ENCODE peak calls at places on chromosomes 13 and 19, in seven cellular contexts. R, V, X, J, B, E and T are unnamed samples.

GRCh38 chr19:887072-887471 is 5.9 kb downstream of the MED16 start:
- DNase-seq in R (no peak), V (no peak), X (no peak), J (no peak), B (peak), E (no peak), T (no peak)

GRCh38 chr13:109483369-109483768 is 303.0 kb downstream of the IRS2 start:
- DNase-seq in R (no peak), V (no peak), X (no peak), J (no peak), B (no peak), E (peak), T (no peak)

GRCh38 chr13:100898431-100898830 is 223.8 kb upstream of the TMTC4 start:
- DNase-seq in R (no peak), V (no peak), X (no peak), J (no peak), B (no peak), E (no peak), T (no peak)

GRCh38 chr19:54191671-54192453 is 754 bp downstream of the TSEN34 start:
- DNase-seq in R (no peak), V (no peak), X (no peak), J (no peak), B (no peak), E (no peak), T (no peak)

GRCh38 chr19:38519168-38519567 is 85.7 kb downstream of the RYR1 start:
- DNase-seq in R (no peak), V (no peak), X (no peak), J (no peak), B (no peak), E (no peak), T (no peak)

GRCh38 chr13:23934481-23934880 is 37.2 kb upstream of the C1QTNF9B start:
- DNase-seq in R (no peak), V (no peak), X (no peak), J (no peak), B (no peak), E (no peak), T (no peak)

GRCh38 chr13:99740261-99740979 is 231.1 kb downstream of the ZIC5 start:
- DNase-seq in R (no peak), V (peak), X (no peak), J (no peak), B (peak), E (no peak), T (no peak)

GRCh38 chr19:49588370-49589122 is 2.4 kb upstream of the PRR12 start:
- DNase-seq in R (no peak), V (no peak), X (no peak), J (no peak), B (no peak), E (no peak), T (no peak)

GRCh38 chr13:98460519-98460918 is 116.4 kb downstream of the STK24 start:
- DNase-seq in R (no peak), V (no peak), X (no peak), J (no peak), B (no peak), E (no peak), T (no peak)

GRCh38 chr13:101942038-101942437 is 459.8 kb downstream of the FGF14 start:
- DNase-seq in R (no peak), V (no peak), X (no peak), J (no peak), B (peak), E (peak), T (no peak)

GRCh38 chr13:113836917-113837553 is 26.8 kb downstream of the GAS6 start:
- DNase-seq in R (no peak), V (peak), X (no peak), J (no peak), B (peak), E (no peak), T (no peak)

GRCh38 chr19:827710-828321 is at the start of gene AZU1:
- DNase-seq in R (no peak), V (peak), X (no peak), J (no peak), B (no peak), E (no peak), T (no peak)

GRCh38 chr19:17441241-17442135 is 7.0 kb downstream of the TMEM221 start:
- DNase-seq in R (no peak), V (peak), X (no peak), J (no peak), B (peak), E (no peak), T (no peak)

GRCh38 chr13:39612023-39612637 is 9.1 kb upstream of the LHFPL6 start:
- DNase-seq in R (peak), V (peak), X (peak), J (peak), B (peak), E (peak), T (no peak)

GRCh38 chr13:47908200-47908902 is 92.7 kb downstream of the SUCLA2 start:
- DNase-seq in R (no peak), V (no peak), X (no peak), J (no peak), B (peak), E (no peak), T (no peak)

GRCh38 chr19:6472713-6473112 is 8.6 kb downstream of the CRB3 start:
- DNase-seq in R (no peak), V (no peak), X (no peak), J (no peak), B (no peak), E (no peak), T (no peak)

GRCh38 chr13:35994131-35994966 is 136.8 kb downstream of the DCLK1 start:
- DNase-seq in R (peak), V (peak), X (no peak), J (no peak), B (peak), E (no peak), T (no peak)

GRCh38 chr19:6105444-6105843 is 4.9 kb downstream of the RFX2 start:
- DNase-seq in R (no peak), V (no peak), X (no peak), J (no peak), B (no peak), E (no peak), T (no peak)

GRCh38 chr19:46759817-46760333 is 13.6 kb upstream of the STRN4 start:
- DNase-seq in R (no peak), V (peak), X (no peak), J (no peak), B (peak), E (no peak), T (no peak)